ENCODE peak calls at places on chromosomes 7 and 10, in six cellular contexts. R is Right ventricle myocardium superior, V is HCEC 1CT, A is AG09319, N is hypothalamus, P is fibroblast of mammary gland. U is an unnamed sample.
A peak's percentile ranks its signal among the peaks of the same experiment; 100 is the strongest.

GRCh38 chr10:133332936-133333699 is 3.6 kb downstream of the CALY start:
- DNase-seq in V (no peak), A (no peak), N (no peak), R (peak; percentile 20), P (no peak), U (no peak)

GRCh38 chr7:22093936-22094335 is 148.2 kb upstream of the CDCA7L start:
- DNase-seq in A (no peak), P (no peak), V (no peak), R (no peak), N (no peak), U (no peak)

GRCh38 chr10:78359641-78360091 is 326.0 kb downstream of the RPS24 start:
- DNase-seq in N (no peak), V (no peak), A (no peak), P (no peak), R (no peak), U (no peak)

GRCh38 chr7:109126404-109127050 is 556.9 kb downstream of the DNAJB9 start:
- DNase-seq in N (no peak), R (no peak), A (no peak), V (no peak), P (no peak), U (no peak)

GRCh38 chr10:49272251-49273081 is 26.5 kb upstream of the C10orf71 start:
- DNase-seq in R (peak; percentile 76), V (no peak), A (no peak), N (no peak), P (peak; percentile 24), U (no peak)

GRCh38 chr7:103966593-103967277 is 22.7 kb downstream of the RELN start:
- DNase-seq in A (no peak), V (no peak), N (no peak), P (no peak), R (no peak), U (no peak)

GRCh38 chr7:135508853-135509588 is 881 bp downstream of the CNOT4 start:
- DNase-seq in N (no peak), V (peak; percentile 16), A (no peak), R (no peak), P (peak; percentile 35), U (no peak)

GRCh38 chr10:966466-967235 is 21.6 kb upstream of the GTPBP4 start:
- DNase-seq in A (no peak), R (no peak), V (no peak), N (no peak), P (no peak), U (no peak)

GRCh38 chr10:67520924-67521520 is 175.0 kb downstream of the CTNNA3 start:
- DNase-seq in N (peak; percentile 6), V (peak; percentile 58), R (no peak), A (no peak), P (peak; percentile 48), U (peak; percentile 10)

GRCh38 chr10:329361-330099 is 194.3 kb downstream of the ZMYND11 start:
- DNase-seq in N (peak; percentile 57), V (peak; percentile 94), R (peak; percentile 87), A (peak; percentile 84), P (peak; percentile 96), U (peak; percentile 86)

GRCh38 chr10:8224591-8224990 is 170.1 kb downstream of the GATA3 start:
- DNase-seq in R (no peak), N (no peak), P (no peak), V (no peak), A (no peak), U (no peak)

GRCh38 chr7:3427957-3428356 is 126.9 kb downstream of the SDK1 start:
- DNase-seq in R (no peak), V (no peak), P (no peak), N (no peak), A (no peak), U (no peak)

GRCh38 chr10:43407148-43407575 is 1.8 kb downstream of the HNRNPF start:
- DNase-seq in P (no peak), N (peak; percentile 16), A (no peak), V (peak; percentile 43), R (peak; percentile 79), U (no peak)

GRCh38 chr10:74917481-74918077 is 91.2 kb downstream of the KAT6B start:
- DNase-seq in N (no peak), P (peak; percentile 76), V (peak; percentile 62), R (no peak), A (no peak), U (peak; percentile 28)

GRCh38 chr10:85061401-85061800 is 733.0 kb downstream of the CCSER2 start:
- DNase-seq in N (no peak), R (no peak), P (no peak), V (no peak), A (no peak), U (no peak)

GRCh38 chr7:75650671-75651070 is 88.1 kb downstream of the HIP1 start:
- DNase-seq in A (no peak), P (no peak), N (no peak), V (no peak), R (peak; percentile 85), U (no peak)

GRCh38 chr7:102077081-102077480 is 209.6 kb upstream of the SH2B2 start:
- DNase-seq in R (no peak), P (no peak), V (no peak), A (no peak), N (no peak), U (no peak)

GRCh38 chr7:132406039-132406438 is 170.2 kb downstream of the PLXNA4 start:
- DNase-seq in V (no peak), R (no peak), A (no peak), N (no peak), P (peak; percentile 24), U (peak; percentile 71)

GRCh38 chr10:36362257-36362656 is 720.2 kb upstream of the FZD8 start:
- DNase-seq in A (no peak), R (no peak), V (no peak), N (no peak), P (no peak), U (no peak)

GRCh38 chr10:120927352-120927751 is 76.2 kb downstream of the WDR11 start:
- DNase-seq in R (no peak), V (no peak), P (no peak), A (no peak), N (no peak), U (no peak)

GRCh38 chr10:132397036-132397541 is at the start of gene PWWP2B:
- DNase-seq in P (no peak), R (peak; percentile 76), A (no peak), N (no peak), V (peak; percentile 31), U (no peak)

U was measured in AG09309.